ENCODE peak calls at places on chromosomes 4 and X, in seven cellular contexts. B is fibroblast of lung, O is cardiac muscle cell, J is right atrium auricular region, M is hepatocyte, T is dorsolateral prefrontal cortex, H is mammary epithelial cell. Q is an unnamed sample. For H3K27me3, the result is how much of the 10 kb centered on the place peaks cover.

GRCh38 chr4:84852081-84852480 is 114.4 kb downstream of the WDFY3 start:
- DNase-seq in O (no peak), B (peak), H (peak), M (no peak), J (no peak), T (no peak), Q (no peak)

GRCh38 chr4:8209997-8210396 is 10.9 kb downstream of the SH3TC1 start:
- DNase-seq in M (no peak), J (no peak), B (no peak), T (no peak), O (no peak), H (no peak), Q (no peak)

GRCh38 chrX:49166914-49167739 is 4.6 kb downstream of the MAGIX start:
- DNase-seq in T (no peak), M (peak), B (peak), H (peak), O (peak), J (peak), Q (peak)

GRCh38 chrX:1558761-1559468 is 21.9 kb upstream of the P2RY8 start:
- DNase-seq in T (no peak), B (no peak), H (no peak), O (no peak), J (peak), M (no peak), Q (no peak)

GRCh38 chr4:38615847-38616246 is 48.2 kb upstream of the KLF3 start:
- DNase-seq in B (no peak), M (no peak), T (no peak), J (no peak), H (peak), O (peak), Q (no peak)

GRCh38 chr4:125481334-125481733 is 166.6 kb downstream of the FAT4 start:
- DNase-seq in M (no peak), B (no peak), J (no peak), T (no peak), H (no peak), O (no peak), Q (no peak)

GRCh38 chr4:173218411-173219125 is 50.0 kb downstream of the GALNT7 start:
- DNase-seq in O (peak), T (no peak), J (no peak), M (no peak), H (peak), B (peak), Q (peak)

GRCh38 chr4:186554890-186555827 is at the start of gene MTNR1A:
- DNase-seq in B (peak), J (no peak), O (peak), T (no peak), M (peak), H (no peak), Q (no peak)

GRCh38 chrX:55908685-55909212 is 191.2 kb downstream of the RRAGB start:
- DNase-seq in M (peak), H (peak), T (no peak), J (no peak), O (peak), B (peak), Q (no peak)

GRCh38 chrX:77949840-77950239 is 19.6 kb downstream of the PGAM4 start:
- DNase-seq in T (no peak), J (no peak), M (no peak), B (no peak), O (no peak), H (no peak), Q (no peak)

GRCh38 chrX:101803451-101803850 is 128.4 kb downstream of the ZMAT1 start:
- DNase-seq in O (peak), H (no peak), T (no peak), B (peak), J (no peak), M (peak), Q (no peak)

GRCh38 chrX:40646489-40647306 is 663 bp downstream of the CXorf38 start:
- DNase-seq in T (no peak), H (peak), O (peak), B (peak), M (peak), J (peak), Q (peak)

GRCh38 chr4:111639876-111640275 is 505.4 kb upstream of the FAM241A start:
- DNase-seq in J (no peak), M (peak), B (no peak), T (no peak), H (peak), O (peak), Q (no peak)

GRCh38 chr4:8761167-8761823 is 110.3 kb downstream of the HMX1 start:
- DNase-seq in H (no peak), M (no peak), B (no peak), T (peak), O (no peak), J (no peak), Q (no peak)

GRCh38 chrX:8748855-8749254 is 16.9 kb upstream of the ANOS1 start:
- DNase-seq in T (no peak), B (peak), O (peak), J (no peak), H (peak), M (peak), Q (peak)

GRCh38 chrX:44071847-44072545 is 98.8 kb upstream of the NDP start:
- DNase-seq in H (peak), O (no peak), M (peak), J (no peak), T (no peak), B (peak), Q (peak)

GRCh38 chrX:101257448-101258259 is 33.5 kb downstream of the TAF7L start:
- DNase-seq in T (no peak), M (no peak), B (peak), O (peak), H (no peak), J (no peak), Q (no peak)

GRCh38 chr4:118941149-118941548 is 52.5 kb downstream of the SYNPO2 start:
- DNase-seq in B (peak), T (no peak), H (no peak), M (peak), O (peak), J (peak), Q (no peak)

GRCh38 chr4:118942465-118942864 is 53.8 kb downstream of the SYNPO2 start:
- DNase-seq in H (peak), O (peak), B (no peak), T (no peak), M (no peak), J (no peak), Q (no peak)

GRCh38 chr4:118936406-118936805 is 47.8 kb downstream of the SYNPO2 start:
- DNase-seq in J (no peak), M (no peak), B (no peak), O (no peak), T (no peak), H (no peak), Q (no peak)

GRCh38 chr4:118941799-118942198 is 53.1 kb downstream of the SYNPO2 start:
- DNase-seq in O (peak), J (no peak), H (no peak), M (no peak), B (peak), T (no peak), Q (no peak)

DNA sequence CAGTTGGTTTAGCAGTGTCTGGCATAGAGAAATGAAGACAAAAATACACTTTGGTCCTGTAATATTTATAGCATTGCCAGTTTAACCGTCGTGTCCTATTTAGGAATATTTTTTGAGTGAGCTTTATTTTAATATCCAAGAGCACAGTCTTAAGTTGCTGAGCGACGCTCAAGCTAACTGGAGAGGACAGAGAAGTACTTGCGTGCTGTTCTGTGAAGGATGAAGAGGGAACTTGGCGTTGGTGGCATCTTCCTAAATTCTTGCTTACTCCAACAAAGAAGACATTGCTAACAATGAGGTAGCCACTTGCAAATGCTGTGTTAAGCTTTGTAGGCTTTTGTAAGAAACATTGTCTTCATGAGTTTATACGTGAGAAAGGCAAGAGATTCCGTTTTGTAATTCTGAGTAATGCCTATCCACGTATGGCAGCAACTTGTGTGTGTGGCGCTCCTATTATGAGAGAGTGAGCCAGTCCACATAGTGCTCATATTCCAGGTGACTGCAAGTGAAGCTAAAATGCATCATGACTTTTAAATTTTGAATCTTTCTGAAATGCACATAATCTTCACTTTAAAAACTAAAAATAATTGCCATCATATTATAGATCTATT is 50.6 kb downstream of the SYNPO2 start:
- DNase-seq in M (no peak), B (no peak), H (no peak), J (no peak), O (no peak), T (no peak), Q (no peak)
- H3K4me3 ChIP-seq in M (no peak), B (no peak), H (no peak), J (no peak), O (no peak), T (no peak), Q (no peak)

DNA sequence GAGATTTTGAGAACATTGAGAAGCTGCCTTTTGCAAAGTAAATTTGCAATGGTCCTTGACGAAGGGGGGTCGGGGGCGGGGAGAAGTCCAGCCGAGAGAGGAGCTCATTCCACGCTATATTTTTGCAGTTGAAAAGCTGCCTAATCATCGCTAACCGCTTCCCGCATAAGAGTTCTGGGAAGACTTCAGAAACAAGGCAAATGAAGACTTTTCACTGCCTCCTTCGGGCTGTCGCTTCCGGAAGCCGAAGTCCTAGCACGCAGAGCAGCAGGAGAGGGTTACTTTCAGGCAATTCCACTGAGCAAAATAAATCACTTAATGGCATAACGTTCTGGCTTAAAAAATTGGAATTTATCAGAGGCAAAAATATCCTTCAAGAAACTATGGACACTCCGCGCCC is 2.7 kb upstream of the LRAT start:
- DNase-seq in H (no peak), M (no peak), J (no peak), B (no peak), O (no peak), T (no peak), Q (no peak)
- H3K27me3 ChIP-seq in H (under half), M (half or more), J (under half), B (under half), O (half or more), T (under half), Q (under half)

GRCh38 chr4:304987-305680 is at the start of gene ZNF732:
- DNase-seq in B (peak), M (no peak), H (peak), O (peak), J (peak), T (no peak), Q (peak)

GRCh38 chr4:306551-306961 is 1.3 kb upstream of the ZNF732 start:
- DNase-seq in J (no peak), M (no peak), H (no peak), T (no peak), O (no peak), B (no peak), Q (no peak)

DNA sequence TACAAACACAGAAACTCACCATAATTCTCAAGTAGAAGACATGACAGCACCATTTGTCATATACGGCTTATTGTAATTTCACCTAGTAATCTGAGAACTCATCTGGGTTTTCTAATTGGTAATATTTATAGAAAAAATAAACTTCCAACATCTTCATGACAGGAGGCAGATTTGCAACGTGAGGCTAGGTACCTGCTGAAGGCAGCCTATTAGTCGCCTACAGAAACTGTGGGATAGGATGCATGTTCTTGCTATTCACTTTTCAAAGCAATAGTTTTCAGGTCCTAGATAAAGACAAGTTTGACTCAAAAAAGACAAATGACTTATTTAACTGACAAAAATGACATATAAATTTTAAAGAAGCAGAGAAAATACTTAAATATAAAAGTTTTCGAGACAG is 2.9 kb downstream of the ZNF732 start:
- DNase-seq in H (no peak), T (no peak), O (no peak), J (no peak), M (no peak), B (no peak), Q (no peak)
- TF ChIP-seq CTCF in H (no peak), T (no peak), O (no peak), J (no peak), M (no peak), B (no peak), Q (no peak)

GRCh38 chr4:180059216-180059881 is 2183.9 kb upstream of the TENM3 start:
- DNase-seq in J (no peak), O (peak), H (no peak), B (peak), M (peak), T (peak), Q (no peak)

GRCh38 chr4:180057198-180057821 is 2185.9 kb upstream of the TENM3 start:
- DNase-seq in B (peak), M (no peak), J (no peak), T (no peak), O (no peak), H (no peak), Q (no peak)

GRCh38 chr4:180057891-180058643 is 2185.1 kb upstream of the TENM3 start:
- DNase-seq in O (peak), H (peak), T (peak), B (peak), J (no peak), M (peak), Q (no peak)

GRCh38 chr4:180058731-180059215 is 2184.4 kb upstream of the TENM3 start:
- DNase-seq in M (peak), H (peak), B (peak), J (no peak), T (peak), O (peak), Q (no peak)

DNA sequence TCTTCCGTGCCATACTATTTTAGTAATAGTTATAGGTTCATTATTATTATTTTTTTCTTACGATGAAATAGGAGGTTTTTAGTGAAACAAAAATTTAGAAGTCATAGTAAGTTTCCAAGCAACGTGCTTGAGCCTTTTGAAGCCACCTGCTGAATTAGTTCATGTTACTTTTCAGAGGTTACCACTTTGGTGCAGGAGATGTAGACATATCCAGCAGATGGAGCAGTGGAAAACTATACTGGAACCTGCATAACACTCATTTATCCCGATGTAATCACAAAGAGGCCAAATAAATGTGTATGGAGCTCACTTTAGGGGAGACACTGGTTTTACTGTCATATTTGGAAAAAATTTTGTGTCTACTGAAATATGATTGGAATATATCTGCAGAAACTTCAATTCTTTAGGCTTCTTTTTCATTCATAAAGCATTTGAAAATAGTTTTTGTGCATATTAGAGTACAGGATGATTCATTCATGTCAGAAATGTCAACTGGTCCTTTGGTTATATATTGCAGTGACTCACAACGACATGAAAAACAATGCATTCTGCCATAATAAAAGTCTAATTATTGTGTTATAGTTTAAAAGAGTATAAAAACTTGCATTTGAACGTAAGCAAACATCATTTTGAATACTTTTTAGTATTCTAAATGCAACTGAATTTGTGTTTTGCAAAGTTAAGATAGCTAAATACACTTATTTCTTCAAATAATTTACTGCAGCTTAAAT is 2182.9 kb upstream of the TENM3 start:
- DNase-seq in O (peak), M (peak), T (no peak), B (peak), H (no peak), J (no peak), Q (no peak)
- H3K4me3 ChIP-seq in O (peak), M (no peak), T (peak), B (no peak), H (no peak), J (no peak), Q (peak)

DNA sequence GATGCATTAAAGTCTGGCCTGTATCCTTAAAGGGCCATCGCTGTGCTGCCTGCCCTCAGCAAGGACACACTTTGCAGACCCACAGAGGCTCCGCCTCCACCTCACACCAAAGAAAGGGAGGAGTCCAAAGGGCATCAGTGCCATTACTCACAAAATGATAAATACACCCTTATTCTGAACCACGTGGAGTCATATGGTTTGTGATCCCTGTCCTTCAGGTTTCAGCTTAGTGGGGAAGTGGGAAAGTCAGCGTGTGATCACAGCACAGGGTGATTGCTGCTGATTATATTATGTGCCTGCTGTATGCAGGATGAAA is 35.9 kb upstream of the MSANTD1 start:
- DNase-seq in H (no peak), B (no peak), M (peak), J (no peak), O (no peak), T (no peak), Q (no peak)
- H3K27me3 ChIP-seq in H (under half), B (under half), M (under half), J (under half), O (under half), T (under half), Q (under half)

DNA sequence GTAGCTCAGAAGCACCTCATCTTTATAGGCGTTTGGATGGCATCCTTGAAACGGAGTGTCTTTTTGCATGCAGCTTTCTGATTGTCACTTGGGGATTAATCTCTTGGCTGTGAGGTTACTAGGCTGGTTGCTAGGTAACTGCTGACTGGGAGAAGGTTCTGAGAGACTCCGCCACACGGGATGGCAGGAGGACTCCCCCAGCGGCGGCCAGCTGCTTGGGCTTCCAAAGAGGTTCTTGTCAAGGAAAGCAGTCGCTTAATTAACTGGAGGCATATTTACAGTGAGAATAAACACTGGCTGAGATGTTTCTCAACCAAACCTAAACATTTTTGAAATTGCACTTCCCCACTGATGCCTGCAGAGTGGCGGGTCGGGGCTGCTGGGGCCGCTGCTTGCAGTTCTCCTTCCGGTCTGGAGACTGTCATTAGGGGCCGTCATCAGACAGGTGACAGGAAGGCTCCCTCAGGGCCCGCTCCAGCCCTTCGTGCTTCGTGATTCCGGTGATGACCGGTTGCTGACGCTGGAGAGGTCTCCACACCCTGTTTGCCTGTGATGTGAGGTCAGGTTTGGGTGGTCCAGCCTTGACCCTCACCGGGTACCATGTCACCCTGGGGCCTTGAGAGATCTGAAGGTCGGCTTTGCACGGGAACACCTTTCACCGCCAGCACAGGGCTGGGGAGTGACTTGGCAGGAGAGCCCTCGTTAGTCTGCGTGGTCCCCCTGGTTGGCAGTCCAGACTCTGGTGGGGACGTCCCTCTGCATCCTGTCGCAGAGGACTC is 9.1 kb downstream of the NSG1 start:
- DNase-seq in B (peak), O (peak), J (no peak), T (peak), H (no peak), M (peak), Q (peak)
- TF ChIP-seq CTCF in B (no peak), O (peak), J (no peak), T (no peak), H (no peak), M (no peak), Q (no peak)